ENCODE peak calls at places on chromosomes 5 and 9, in seven cellular contexts. W, Y, V, G, E, O and R are unnamed samples.

GRCh38 chr5:146770546-146770945 is 108.0 kb downstream of the PPP2R2B start:
- DNase-seq in W (no peak), Y (no peak), V (no peak), G (no peak), E (no peak), O (no peak), R (no peak)

GRCh38 chr5:93433422-93433821 is 147.6 kb downstream of the NR2F1-AS1 start:
- DNase-seq in W (no peak), Y (no peak), V (no peak), G (no peak), E (no peak), O (peak; percentile 95), R (no peak)

GRCh38 chr5:62143268-62144229 is 162.5 kb upstream of the KIF2A start:
- DNase-seq in W (no peak), Y (peak; percentile 10), V (no peak), G (peak; percentile 20), E (no peak), O (peak; percentile 59), R (no peak)

GRCh38 chr9:69331444-69331843 is 6.4 kb downstream of the ENTREP1 start:
- DNase-seq in W (no peak), Y (no peak), V (no peak), G (no peak), E (no peak), O (peak; percentile 92), R (no peak)

GRCh38 chr5:101728933-101729332 is 567.2 kb downstream of the SLCO4C1 start:
- DNase-seq in W (no peak), Y (no peak), V (no peak), G (no peak), E (no peak), O (peak; percentile 13), R (no peak)

GRCh38 chr5:98605010-98605425 is 168.4 kb upstream of the RGMB start:
- DNase-seq in W (no peak), Y (no peak), V (no peak), G (no peak), E (no peak), O (peak; percentile 31), R (no peak)

GRCh38 chr5:103114440-103114839 is 5.5 kb downstream of the GIN1 start:
- DNase-seq in W (no peak), Y (no peak), V (no peak), G (no peak), E (no peak), O (no peak), R (no peak)

GRCh38 chr5:93461751-93462150 is 119.3 kb downstream of the NR2F1-AS1 start:
- DNase-seq in W (no peak), Y (no peak), V (no peak), G (peak; percentile 9), E (no peak), O (peak; percentile 7), R (no peak)

GRCh38 chr9:75087279-75087823 is 604 bp downstream of the NMRK1 start:
- DNase-seq in W (peak; percentile 38), Y (no peak), V (no peak), G (peak; percentile 18), E (peak; percentile 23), O (peak; percentile 55), R (peak; percentile 32)

GRCh38 chr9:37908698-37909186 is 4.8 kb upstream of the SLC25A51 start:
- DNase-seq in W (no peak), Y (no peak), V (no peak), G (no peak), E (no peak), O (peak; percentile 82), R (no peak)

GRCh38 chr5:134383980-134384697 is 12.8 kb downstream of the UBE2B start:
- DNase-seq in W (no peak), Y (no peak), V (no peak), G (no peak), E (no peak), O (no peak), R (no peak)

GRCh38 chr5:128083811-128084227 is 253 bp downstream of the SLC12A2 start:
- DNase-seq in W (no peak), Y (no peak), V (no peak), G (peak; percentile 18), E (no peak), O (peak; percentile 12), R (no peak)

GRCh38 chr9:14186096-14186495 is 127.8 kb downstream of the NFIB start:
- DNase-seq in W (no peak), Y (no peak), V (no peak), G (no peak), E (no peak), O (peak; percentile 36), R (no peak)

GRCh38 chr9:78927099-78927940 is 630.4 kb downstream of the PSAT1 start:
- DNase-seq in W (no peak), Y (no peak), V (no peak), G (no peak), E (no peak), O (no peak), R (no peak)

GRCh38 chr9:14344846-14345585 is 31.1 kb upstream of the NFIB start:
- DNase-seq in W (no peak), Y (no peak), V (peak; percentile 35), G (no peak), E (no peak), O (no peak), R (no peak)

GRCh38 chr5:2109566-2109965 is 226.8 kb upstream of the IRX4 start:
- DNase-seq in W (no peak), Y (no peak), V (peak; percentile 80), G (no peak), E (no peak), O (no peak), R (no peak)

GRCh38 chr9:108654566-108654965 is 201.2 kb downstream of the ACTL7B start:
- DNase-seq in W (no peak), Y (no peak), V (no peak), G (no peak), E (no peak), O (peak; percentile 59), R (no peak)

GRCh38 chr5:34932947-34933346 is 3.6 kb downstream of the DNAJC21 start:
- DNase-seq in W (no peak), Y (no peak), V (no peak), G (no peak), E (no peak), O (no peak), R (no peak)

GRCh38 chr5:142322747-142323479 is 1.9 kb downstream of the SPRY4 start:
- DNase-seq in W (no peak), Y (no peak), V (no peak), G (no peak), E (no peak), O (no peak), R (peak; percentile 63)

GRCh38 chr9:136352682-136353081 is 10.9 kb downstream of the DNLZ start:
- DNase-seq in W (no peak), Y (no peak), V (no peak), G (no peak), E (no peak), O (no peak), R (no peak)

GRCh38 chr5:60540855-60541805 is 158.8 kb downstream of the DEPDC1B start:
- DNase-seq in W (no peak), Y (no peak), V (no peak), G (no peak), E (no peak), O (no peak), R (peak; percentile 7)

GRCh38 chr9:93950619-93951601 is 4.2 kb downstream of the BARX1 start:
- DNase-seq in W (no peak), Y (no peak), V (peak; percentile 46), G (no peak), E (no peak), O (no peak), R (no peak)

GRCh38 chr5:42059291-42059690 is 134.2 kb downstream of the FBXO4 start:
- DNase-seq in W (no peak), Y (no peak), V (no peak), G (no peak), E (no peak), O (peak; percentile 80), R (no peak)

GRCh38 chr5:146337264-146337904 is 1.3 kb upstream of the POU4F3 start:
- DNase-seq in W (no peak), Y (no peak), V (no peak), G (no peak), E (no peak), O (no peak), R (no peak)

GRCh38 chr5:14263700-14264099 is 120.6 kb downstream of the TRIO start:
- DNase-seq in W (no peak), Y (no peak), V (peak; percentile 89), G (no peak), E (no peak), O (peak; percentile 85), R (no peak)

GRCh38 chr5:138148811-138149210 is 9.6 kb upstream of the NME5 start:
- DNase-seq in W (no peak), Y (peak; percentile 57), V (no peak), G (no peak), E (no peak), O (peak; percentile 92), R (peak; percentile 52)

GRCh38 chr5:142670811-142671210 is 15.1 kb downstream of the FGF1 start:
- DNase-seq in W (no peak), Y (no peak), V (no peak), G (no peak), E (no peak), O (no peak), R (no peak)

GRCh38 chr9:114153761-114154596 is 1.4 kb upstream of the COL27A1 start:
- DNase-seq in W (no peak), Y (no peak), V (no peak), G (peak; percentile 42), E (no peak), O (no peak), R (no peak)

GRCh38 chr5:146813748-146814147 is 64.8 kb downstream of the PPP2R2B start:
- DNase-seq in W (no peak), Y (no peak), V (no peak), G (no peak), E (no peak), O (no peak), R (no peak)

GRCh38 chr5:73121109-73121443 is 701 bp downstream of the TMEM171 start:
- DNase-seq in W (no peak), Y (no peak), V (no peak), G (peak; percentile 32), E (no peak), O (peak; percentile 41), R (no peak)

GRCh38 chr9:34338664-34339063 is 9.3 kb downstream of the NUDT2 start:
- DNase-seq in W (no peak), Y (no peak), V (no peak), G (no peak), E (no peak), O (no peak), R (no peak)

GRCh38 chr9:23702311-23702922 is 123.6 kb downstream of the ELAVL2 start:
- DNase-seq in W (no peak), Y (no peak), V (no peak), G (no peak), E (no peak), O (peak; percentile 60), R (no peak)

GRCh38 chr9:91451431-91452270 is 28.0 kb upstream of the NFIL3 start:
- DNase-seq in W (no peak), Y (no peak), V (no peak), G (no peak), E (no peak), O (peak; percentile 74), R (no peak)

GRCh38 chr5:21919417-21920022 is 933.6 kb downstream of the CDH12 start:
- DNase-seq in W (no peak), Y (peak; percentile 3), V (peak; percentile 33), G (peak; percentile 41), E (no peak), O (peak; percentile 37), R (no peak)